ENCODE peak calls at places on chromosomes 6 and 20, in seven cellular contexts. D, Z, U, K, M, E and Y are unnamed samples.

GRCh38 chr6:227074-227782 is 65.1 kb upstream of the DUSP22 start:
- DNase-seq in D (no peak), Z (no peak), U (no peak), K (no peak), M (no peak), E (no peak), Y (no peak)

GRCh38 chr6:104689551-104690205 is 170.0 kb downstream of the HACE1 start:
- DNase-seq in D (no peak), Z (peak; percentile 8), U (no peak), K (no peak), M (no peak), E (no peak), Y (no peak)

GRCh38 chr6:47852727-47853126 is 70.9 kb downstream of the OPN5 start:
- DNase-seq in D (no peak), Z (no peak), U (no peak), K (no peak), M (no peak), E (no peak), Y (no peak)

GRCh38 chr6:2883673-2884072 is 19.4 kb downstream of the SERPINB9 start:
- DNase-seq in D (no peak), Z (no peak), U (no peak), K (no peak), M (no peak), E (no peak), Y (no peak)

GRCh38 chr6:163626073-163626867 is 211.8 kb downstream of the QKI start:
- DNase-seq in D (no peak), Z (peak; percentile 84), U (no peak), K (no peak), M (no peak), E (no peak), Y (no peak)

GRCh38 chr20:1663917-1664316 is 6.3 kb upstream of the SIRPG start:
- DNase-seq in D (no peak), Z (no peak), U (no peak), K (no peak), M (no peak), E (no peak), Y (no peak)

GRCh38 chr6:108380876-108381275 is 86.0 kb downstream of the AFG1L start:
- DNase-seq in D (no peak), Z (no peak), U (no peak), K (no peak), M (no peak), E (no peak), Y (no peak)

GRCh38 chr6:90708410-90708809 is 121.5 kb upstream of the MAP3K7 start:
- DNase-seq in D (no peak), Z (no peak), U (no peak), K (no peak), M (no peak), E (no peak), Y (no peak)

GRCh38 chr20:20691477-20691863 is 21.0 kb downstream of the RALGAPA2 start:
- DNase-seq in D (no peak), Z (no peak), U (no peak), K (no peak), M (no peak), E (no peak), Y (no peak)

GRCh38 chr6:169233181-169233580 is 20.5 kb downstream of the THBS2 start:
- DNase-seq in D (no peak), Z (no peak), U (no peak), K (no peak), M (no peak), E (no peak), Y (no peak)

GRCh38 chr20:38920851-38921250 is 5.4 kb upstream of the FAM83D start:
- DNase-seq in D (no peak), Z (no peak), U (no peak), K (no peak), M (no peak), E (no peak), Y (no peak)

GRCh38 chr6:115485400-115485799 is 575.3 kb downstream of the FRK start:
- DNase-seq in D (no peak), Z (no peak), U (no peak), K (no peak), M (no peak), E (peak; percentile 79), Y (no peak)

GRCh38 chr6:74333406-74333805 is 637.4 kb downstream of the CD109 start:
- DNase-seq in D (no peak), Z (no peak), U (no peak), K (no peak), M (no peak), E (no peak), Y (no peak)

GRCh38 chr20:41592516-41593192 is 25.5 kb downstream of the CHD6 start:
- DNase-seq in D (no peak), Z (no peak), U (no peak), K (no peak), M (no peak), E (no peak), Y (no peak)

GRCh38 chr20:57393321-57394086 is 2.3 kb downstream of the RBM38 start:
- DNase-seq in D (no peak), Z (no peak), U (no peak), K (no peak), M (no peak), E (peak; percentile 89), Y (peak; percentile 24)

GRCh38 chr20:25081730-25082497 is at the start of gene VSX1:
- DNase-seq in D (no peak), Z (no peak), U (no peak), K (no peak), M (no peak), E (no peak), Y (no peak)

GRCh38 chr20:53413188-53413631 is 180.4 kb downstream of the ZNF217 start:
- DNase-seq in D (peak; percentile 79), Z (no peak), U (no peak), K (peak; percentile 41), M (no peak), E (no peak), Y (peak; percentile 68)

GRCh38 chr20:32678948-32679347 is 5.2 kb upstream of the C20orf203 start:
- DNase-seq in D (no peak), Z (no peak), U (no peak), K (no peak), M (no peak), E (no peak), Y (no peak)

GRCh38 chr6:150238294-150238693 is 95.5 kb downstream of the PPP1R14C start:
- DNase-seq in D (no peak), Z (no peak), U (no peak), K (no peak), M (no peak), E (no peak), Y (no peak)

GRCh38 chr6:37818536-37819176 is 871 bp upstream of the ZFAND3 start:
- DNase-seq in D (peak; percentile 82), Z (peak; percentile 98), U (no peak), K (peak; percentile 97), M (peak; percentile 96), E (peak; percentile 96), Y (peak; percentile 77)

GRCh38 chr6:1789092-1789491 is 179.4 kb downstream of the FOXC1 start:
- DNase-seq in D (no peak), Z (peak; percentile 82), U (no peak), K (no peak), M (no peak), E (no peak), Y (no peak)

GRCh38 chr20:32971703-32972161 is 32.5 kb downstream of the SUN5 start:
- DNase-seq in D (no peak), Z (no peak), U (no peak), K (no peak), M (peak; percentile 36), E (no peak), Y (peak; percentile 7)

GRCh38 chr6:105600342-105601293 is 197.7 kb upstream of the PREP start:
- DNase-seq in D (no peak), Z (peak; percentile 59), U (no peak), K (no peak), M (no peak), E (no peak), Y (no peak)

GRCh38 chr6:27145731-27146455 is 101.6 kb upstream of the PRSS16 start:
- DNase-seq in D (no peak), Z (peak; percentile 87), U (peak; percentile 83), K (peak; percentile 73), M (peak; percentile 88), E (peak; percentile 90), Y (peak; percentile 34)

GRCh38 chr20:57659789-57660509 is 39.7 kb upstream of the ZBP1 start:
- DNase-seq in D (no peak), Z (no peak), U (no peak), K (no peak), M (peak; percentile 39), E (no peak), Y (no peak)

GRCh38 chr6:148521158-148521557 is 178.5 kb downstream of the SASH1 start:
- DNase-seq in D (no peak), Z (peak; percentile 18), U (no peak), K (no peak), M (no peak), E (no peak), Y (no peak)

GRCh38 chr20:36214684-36215256 is 21.5 kb upstream of the AAR2 start:
- DNase-seq in D (peak; percentile 61), Z (peak; percentile 37), U (no peak), K (peak; percentile 54), M (no peak), E (no peak), Y (no peak)